ENCODE peak calls at places on chromosomes 1 and 21, in four cellular contexts. One of them, this sample, is unnamed.

GRCh38 chr1:25245809-25246599 is 1.2 kb downstream of the RSRP1 start:
- DNase-seq in K562: peak
- DNase-seq in H1: no peak
- DNase-seq in GM12878: no peak
- DNase-seq in this sample: peak

GRCh38 chr21:33736569-33736968 is 94.3 kb downstream of the ITSN1 start:
- DNase-seq in K562: no peak
- DNase-seq in H1: no peak
- DNase-seq in GM12878: no peak
- DNase-seq in this sample: no peak

GRCh38 chr1:22038036-22038435 is 14.5 kb upstream of the CDC42 start:
- DNase-seq in K562: no peak
- DNase-seq in H1: no peak
- DNase-seq in GM12878: no peak
- DNase-seq in this sample: no peak

GRCh38 chr1:224157316-224157715 is 25.7 kb upstream of the DEGS1 start:
- DNase-seq in K562: no peak
- DNase-seq in H1: no peak
- DNase-seq in GM12878: no peak
- DNase-seq in this sample: no peak

GRCh38 chr1:210603123-210603522 is 274.4 kb downstream of the HHAT start:
- DNase-seq in K562: no peak
- DNase-seq in H1: no peak
- DNase-seq in GM12878: no peak
- DNase-seq in this sample: no peak

GRCh38 chr1:245673920-245674414 is 519.2 kb downstream of the KIF26B start:
- DNase-seq in K562: no peak
- DNase-seq in H1: no peak
- DNase-seq in GM12878: peak
- DNase-seq in this sample: no peak

GRCh38 chr1:239786464-239786863 is 305.2 kb upstream of the FMN2 start:
- DNase-seq in K562: no peak
- DNase-seq in H1: peak
- DNase-seq in GM12878: no peak
- DNase-seq in this sample: no peak

GRCh38 chr1:203871114-203871875 is 9.9 kb downstream of the SNRPE start:
- DNase-seq in K562: peak
- DNase-seq in H1: no peak
- DNase-seq in GM12878: no peak
- DNase-seq in this sample: peak

GRCh38 chr1:6785721-6786505 is 659 bp downstream of the CAMTA1 start:
- DNase-seq in K562: peak
- DNase-seq in H1: peak
- DNase-seq in GM12878: no peak
- DNase-seq in this sample: no peak

GRCh38 chr21:46067505-46068201 is 30.3 kb upstream of the COL6A2 start:
- DNase-seq in K562: no peak
- DNase-seq in H1: no peak
- DNase-seq in GM12878: no peak
- DNase-seq in this sample: no peak

GRCh38 chr1:31760901-31761470 is 3.2 kb downstream of the ADGRB2 start:
- DNase-seq in K562: peak
- DNase-seq in H1: peak
- DNase-seq in GM12878: no peak
- DNase-seq in this sample: peak

GRCh38 chr1:209607102-209607794 is 23.7 kb downstream of the CAMK1G start:
- DNase-seq in K562: no peak
- DNase-seq in H1: no peak
- DNase-seq in GM12878: peak
- DNase-seq in this sample: no peak

GRCh38 chr1:54355931-54356679 is 50.1 kb downstream of the SSBP3 start:
- DNase-seq in K562: peak
- DNase-seq in H1: no peak
- DNase-seq in GM12878: no peak
- DNase-seq in this sample: peak

GRCh38 chr1:45012639-45013278 is 705 bp downstream of the UROD start:
- DNase-seq in K562: peak
- DNase-seq in H1: peak
- DNase-seq in GM12878: no peak
- DNase-seq in this sample: peak

GRCh38 chr1:153447498-153448170 is 12.8 kb downstream of the S100A7 start:
- DNase-seq in K562: no peak
- DNase-seq in H1: no peak
- DNase-seq in GM12878: no peak
- DNase-seq in this sample: no peak

GRCh38 chr1:16719571-16720402 is 20.5 kb upstream of the RNU1-4 start:
- DNase-seq in K562: peak
- DNase-seq in H1: peak
- DNase-seq in GM12878: no peak
- DNase-seq in this sample: no peak

DNA sequence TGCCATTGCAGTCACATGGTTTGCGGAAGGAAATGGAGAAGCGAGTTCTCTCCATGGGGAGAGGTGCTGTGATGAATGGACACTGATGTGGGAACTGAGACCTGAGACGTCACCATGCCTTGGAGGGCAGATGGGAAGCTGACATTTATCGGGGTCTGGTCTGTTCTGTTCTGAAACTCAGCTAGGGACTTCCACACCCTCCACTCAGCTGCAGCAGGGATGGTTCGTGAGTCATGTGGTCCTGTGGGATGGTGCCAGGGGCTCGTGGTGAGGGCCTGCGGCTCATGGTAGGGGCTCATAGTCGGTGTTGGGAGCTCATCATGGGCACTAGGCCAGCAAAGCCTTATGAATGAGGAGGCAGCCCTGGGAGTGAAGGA is 6.1 kb downstream of the GPR137B start:
- DNase-seq in K562: no peak
- DNase-seq in H1: no peak
- DNase-seq in GM12878: no peak
- DNase-seq in this sample: no peak
- TF ChIP-seq YY1 in K562: no peak
- TF ChIP-seq YY1 in H1: no peak
- TF ChIP-seq YY1 in GM12878: no peak
- TF ChIP-seq YY1 in this sample: no peak

GRCh38 chr1:161086457-161086856 is 2.9 kb downstream of the NECTIN4 start:
- DNase-seq in K562: no peak
- DNase-seq in H1: no peak
- DNase-seq in GM12878: no peak
- DNase-seq in this sample: no peak
- TF ChIP-seq RAD21 in K562: no peak
- TF ChIP-seq RAD21 in H1: no peak
- TF ChIP-seq RAD21 in GM12878: no peak
- TF ChIP-seq RAD21 in this sample: no peak

DNA sequence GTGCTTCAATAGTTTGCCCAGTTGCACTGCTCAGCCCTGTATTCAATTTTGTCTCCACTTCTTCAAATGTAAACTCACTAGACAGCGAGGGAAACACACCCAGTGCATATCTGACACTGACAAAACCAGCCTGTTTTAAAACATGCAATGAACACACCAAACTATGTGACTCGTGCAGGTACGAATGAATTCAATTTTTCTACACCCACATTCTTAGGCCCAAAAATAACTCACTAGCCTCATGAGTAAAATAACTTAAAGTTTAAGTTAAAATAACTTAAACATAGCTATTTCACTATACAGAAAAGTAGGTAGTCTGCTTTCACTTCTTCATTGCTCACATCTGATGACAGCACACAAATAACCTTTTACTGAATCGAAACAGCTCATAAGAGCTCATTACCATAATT is 21.1 kb downstream of the TTC13 start:
- DNase-seq in K562: no peak
- DNase-seq in H1: no peak
- DNase-seq in GM12878: no peak
- DNase-seq in this sample: no peak
- TF ChIP-seq CREB1 in K562: no peak
- TF ChIP-seq CREB1 in H1: no peak
- TF ChIP-seq CREB1 in GM12878: peak
- TF ChIP-seq CREB1 in this sample: no peak

DNA sequence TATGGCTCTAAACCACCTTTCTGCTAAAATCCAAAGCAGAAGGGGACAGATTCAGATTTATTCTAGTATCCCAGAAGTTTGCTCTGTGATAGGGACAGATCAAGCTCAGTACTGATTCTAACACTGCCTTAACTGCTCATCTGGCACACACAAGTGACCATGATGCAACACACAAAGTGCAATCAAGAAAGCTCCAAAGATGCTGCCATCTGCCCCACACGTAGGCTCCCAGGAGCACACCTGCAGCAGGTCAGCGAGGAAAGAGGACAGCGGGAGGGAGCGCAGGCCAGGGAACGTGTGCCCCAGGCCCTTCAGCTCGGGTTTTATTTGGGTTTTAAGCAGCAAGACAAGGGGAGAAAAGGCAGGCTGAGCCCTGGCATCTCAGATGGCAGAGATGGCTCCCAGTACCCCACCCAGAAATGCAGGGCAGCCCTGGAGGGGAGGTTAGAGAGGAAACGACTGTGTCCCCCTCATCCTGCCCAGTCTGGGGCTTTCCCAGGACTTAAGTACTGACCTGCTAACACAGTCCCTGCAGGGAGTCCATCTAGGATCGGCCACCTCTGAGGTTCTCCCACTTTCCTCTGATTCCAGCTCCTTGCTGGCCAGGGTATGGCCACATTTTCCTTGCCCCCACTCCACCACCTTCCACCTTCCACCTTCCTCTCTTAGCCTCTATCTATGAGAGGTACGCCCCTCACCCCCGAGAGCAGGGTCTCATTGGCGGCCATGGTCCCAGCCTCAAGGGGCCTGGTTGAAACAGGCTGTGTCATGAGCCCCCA is 1.2 kb downstream of the TRIM11 start:
- DNase-seq in K562: no peak
- DNase-seq in H1: no peak
- DNase-seq in GM12878: no peak
- DNase-seq in this sample: no peak
- TF ChIP-seq YY1 in K562: no peak
- TF ChIP-seq YY1 in H1: no peak
- TF ChIP-seq YY1 in GM12878: no peak
- TF ChIP-seq YY1 in this sample: no peak

GRCh38 chr1:198107041-198107440 is 49.8 kb upstream of the NEK7 start:
- DNase-seq in K562: no peak
- DNase-seq in H1: no peak
- DNase-seq in GM12878: no peak
- DNase-seq in this sample: no peak
- TF ChIP-seq RAD21 in K562: no peak
- TF ChIP-seq RAD21 in H1: no peak
- TF ChIP-seq RAD21 in GM12878: no peak
- TF ChIP-seq RAD21 in this sample: no peak

GRCh38 chr1:164718821-164719220 is 159.8 kb downstream of the PBX1 start:
- DNase-seq in K562: no peak
- DNase-seq in H1: no peak
- DNase-seq in GM12878: no peak
- DNase-seq in this sample: no peak

GRCh38 chr1:164720329-164721036 is 161.5 kb downstream of the PBX1 start:
- DNase-seq in K562: no peak
- DNase-seq in H1: no peak
- DNase-seq in GM12878: no peak
- DNase-seq in this sample: no peak

GRCh38 chr1:164719676-164720075 is 160.7 kb downstream of the PBX1 start:
- DNase-seq in K562: no peak
- DNase-seq in H1: no peak
- DNase-seq in GM12878: no peak
- DNase-seq in this sample: no peak

GRCh38 chr1:164713446-164714204 is 154.6 kb downstream of the PBX1 start:
- DNase-seq in K562: no peak
- DNase-seq in H1: no peak
- DNase-seq in GM12878: no peak
- DNase-seq in this sample: no peak

DNA sequence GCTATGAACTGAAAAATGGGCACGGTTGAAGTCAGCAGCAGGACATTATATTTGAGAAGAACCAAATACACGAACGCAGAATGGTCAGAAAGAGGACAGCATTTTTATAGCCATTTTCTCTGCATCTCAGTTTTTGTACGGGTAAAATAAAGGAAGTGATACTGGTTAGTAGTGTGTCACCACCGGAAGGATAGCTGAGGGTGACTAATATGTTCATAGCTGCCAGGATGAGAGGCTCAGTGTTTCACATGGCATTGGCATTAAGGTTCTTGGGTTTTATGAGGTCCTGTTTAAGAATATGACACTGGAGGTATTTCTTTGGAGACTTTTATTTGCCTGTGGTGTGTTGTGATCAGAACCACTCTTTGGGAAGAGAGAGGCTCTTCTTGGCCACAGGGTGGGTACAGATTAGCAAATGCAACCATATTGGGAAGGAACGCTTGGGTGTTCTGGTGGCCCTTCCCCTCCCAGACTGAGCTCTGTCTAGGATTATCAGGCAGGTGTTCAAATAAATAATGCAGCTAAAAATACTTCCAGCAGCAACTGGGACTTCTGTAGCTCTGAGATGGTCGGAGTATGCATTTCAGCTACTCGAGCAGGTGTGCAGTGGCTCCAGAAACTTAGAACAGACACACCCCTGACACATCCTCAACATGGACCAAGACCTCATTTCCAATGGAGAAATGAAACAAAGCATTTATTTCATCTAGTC is 158.2 kb downstream of the PBX1 start:
- DNase-seq in K562: no peak
- DNase-seq in H1: no peak
- DNase-seq in GM12878: no peak
- DNase-seq in this sample: no peak
- TF ChIP-seq CREB1 in K562: no peak
- TF ChIP-seq CREB1 in H1: no peak
- TF ChIP-seq CREB1 in GM12878: no peak
- TF ChIP-seq CREB1 in this sample: no peak

GRCh38 chr1:164363980-164364379 is 195.0 kb upstream of the PBX1 start:
- DNase-seq in K562: no peak
- DNase-seq in H1: no peak
- DNase-seq in GM12878: no peak
- DNase-seq in this sample: no peak

GRCh38 chr1:164366014-164366413 is 193.0 kb upstream of the PBX1 start:
- DNase-seq in K562: no peak
- DNase-seq in H1: no peak
- DNase-seq in GM12878: no peak
- DNase-seq in this sample: no peak

DNA sequence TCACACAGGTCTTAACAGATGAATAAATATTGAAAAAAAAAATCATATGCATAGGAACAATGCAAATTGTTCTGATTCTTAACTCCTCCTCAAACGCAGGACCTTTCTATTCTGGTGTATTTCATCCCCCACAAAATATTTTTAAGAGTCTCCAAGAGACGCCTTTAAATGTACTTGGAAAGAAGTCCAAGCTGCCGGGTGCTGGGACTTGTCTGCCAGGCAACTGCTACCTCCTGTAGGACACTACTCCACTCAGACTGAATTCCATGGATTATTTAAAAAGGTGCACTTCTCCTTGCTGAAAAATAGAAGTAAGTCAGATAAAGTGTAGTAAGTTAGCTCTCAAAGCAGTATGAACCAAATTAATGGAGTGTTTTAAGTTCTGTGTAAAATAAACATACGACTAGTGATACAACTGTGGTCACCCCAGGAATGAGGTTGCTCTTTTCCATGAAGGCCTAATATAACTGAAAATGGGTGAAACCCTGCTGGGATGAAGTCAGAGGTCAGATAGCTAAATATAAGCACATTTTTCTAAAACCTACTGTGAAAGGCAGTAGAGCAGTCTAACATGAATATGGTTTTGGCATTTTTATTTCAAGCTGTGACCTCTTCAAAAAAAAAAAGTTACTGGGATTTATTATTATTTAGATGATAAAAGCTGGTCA is 189.2 kb upstream of the PBX1 start:
- DNase-seq in K562: no peak
- DNase-seq in H1: no peak
- DNase-seq in GM12878: no peak
- DNase-seq in this sample: no peak
- TF ChIP-seq YY1 in K562: no peak
- TF ChIP-seq YY1 in H1: no peak
- TF ChIP-seq YY1 in GM12878: no peak
- TF ChIP-seq YY1 in this sample: no peak

GRCh38 chr1:199113265-199113869 is 474.5 kb downstream of the PTPRC start:
- DNase-seq in K562: no peak
- DNase-seq in H1: peak
- DNase-seq in GM12878: peak
- DNase-seq in this sample: peak
- TF ChIP-seq RAD21 in K562: peak
- TF ChIP-seq RAD21 in H1: peak
- TF ChIP-seq RAD21 in GM12878: peak
- TF ChIP-seq RAD21 in this sample: no peak

This sample was measured in HepG2.